ENCODE peak calls at places on chromosome 7, in eight cellular contexts. One of them, this sample, is unnamed. For H3K9me3, the result is how much of the 10 kb centered on the place peaks cover.

GRCh38 chr7:96707901-96708774 is 1.5 kb downstream of the SEM1 start:
- DNase-seq in stomach: no peak
- DNase-seq in testis: no peak
- DNase-seq in RWPE2: no peak
- DNase-seq in A549: no peak
- DNase-seq in CD8-positive, alpha-beta T cell: no peak
- DNase-seq in cardiac muscle cell: no peak
- DNase-seq in AG04450: no peak
- DNase-seq in this sample: no peak

GRCh38 chr7:17090751-17091150 is 207.7 kb upstream of the AHR start:
- DNase-seq in stomach: no peak
- DNase-seq in testis: no peak
- DNase-seq in RWPE2: no peak
- DNase-seq in A549: no peak
- DNase-seq in CD8-positive, alpha-beta T cell: no peak
- DNase-seq in cardiac muscle cell: peak
- DNase-seq in AG04450: peak
- DNase-seq in this sample: no peak

GRCh38 chr7:66454600-66455225 is 174.0 kb upstream of the KCTD7 start:
- DNase-seq in stomach: no peak
- DNase-seq in testis: no peak
- DNase-seq in RWPE2: no peak
- DNase-seq in A549: no peak
- DNase-seq in CD8-positive, alpha-beta T cell: no peak
- DNase-seq in cardiac muscle cell: no peak
- DNase-seq in AG04450: no peak
- DNase-seq in this sample: no peak

GRCh38 chr7:44305564-44306507 is 19.6 kb downstream of the CAMK2B start:
- DNase-seq in stomach: peak
- DNase-seq in testis: peak
- DNase-seq in RWPE2: no peak
- DNase-seq in A549: no peak
- DNase-seq in CD8-positive, alpha-beta T cell: peak
- DNase-seq in cardiac muscle cell: no peak
- DNase-seq in AG04450: no peak
- DNase-seq in this sample: peak

GRCh38 chr7:42456756-42457276 is 219.8 kb upstream of the GLI3 start:
- DNase-seq in stomach: no peak
- DNase-seq in testis: no peak
- DNase-seq in RWPE2: no peak
- DNase-seq in A549: no peak
- DNase-seq in CD8-positive, alpha-beta T cell: no peak
- DNase-seq in cardiac muscle cell: no peak
- DNase-seq in AG04450: no peak
- DNase-seq in this sample: no peak

GRCh38 chr7:4689668-4690067 is 7.6 kb downstream of the FOXK1 start:
- DNase-seq in stomach: no peak
- DNase-seq in testis: no peak
- DNase-seq in RWPE2: no peak
- DNase-seq in A549: no peak
- DNase-seq in CD8-positive, alpha-beta T cell: no peak
- DNase-seq in cardiac muscle cell: no peak
- DNase-seq in AG04450: no peak
- DNase-seq in this sample: no peak

GRCh38 chr7:95863623-95864022 is 91.3 kb downstream of the DYNC1I1 start:
- DNase-seq in stomach: no peak
- DNase-seq in testis: no peak
- DNase-seq in RWPE2: no peak
- DNase-seq in A549: no peak
- DNase-seq in CD8-positive, alpha-beta T cell: no peak
- DNase-seq in cardiac muscle cell: no peak
- DNase-seq in AG04450: no peak
- DNase-seq in this sample: no peak

GRCh38 chr7:67618569-67619543 is 622.2 kb downstream of the TYW1 start:
- DNase-seq in stomach: no peak
- DNase-seq in testis: peak
- DNase-seq in RWPE2: no peak
- DNase-seq in A549: peak
- DNase-seq in CD8-positive, alpha-beta T cell: no peak
- DNase-seq in cardiac muscle cell: peak
- DNase-seq in AG04450: no peak
- DNase-seq in this sample: no peak

GRCh38 chr7:158850390-158851174 is 5.8 kb upstream of the DYNC2I1 start:
- DNase-seq in stomach: no peak
- DNase-seq in testis: no peak
- DNase-seq in RWPE2: no peak
- DNase-seq in A549: no peak
- DNase-seq in CD8-positive, alpha-beta T cell: no peak
- DNase-seq in cardiac muscle cell: no peak
- DNase-seq in AG04450: no peak
- DNase-seq in this sample: no peak

GRCh38 chr7:134120405-134120804 is 6.7 kb upstream of the LRGUK start:
- DNase-seq in stomach: no peak
- DNase-seq in testis: no peak
- DNase-seq in RWPE2: no peak
- DNase-seq in A549: no peak
- DNase-seq in CD8-positive, alpha-beta T cell: no peak
- DNase-seq in cardiac muscle cell: no peak
- DNase-seq in AG04450: no peak
- DNase-seq in this sample: no peak

GRCh38 chr7:46386428-46387399 is 465.6 kb upstream of the IGFBP3 start:
- DNase-seq in stomach: no peak
- DNase-seq in testis: no peak
- DNase-seq in RWPE2: no peak
- DNase-seq in A549: peak
- DNase-seq in CD8-positive, alpha-beta T cell: no peak
- DNase-seq in cardiac muscle cell: peak
- DNase-seq in AG04450: no peak
- DNase-seq in this sample: no peak

GRCh38 chr7:27121656-27122055 is 8.9 kb downstream of the HOXA4 start:
- DNase-seq in stomach: no peak
- DNase-seq in testis: no peak
- DNase-seq in RWPE2: no peak
- DNase-seq in A549: no peak
- DNase-seq in CD8-positive, alpha-beta T cell: no peak
- DNase-seq in cardiac muscle cell: no peak
- DNase-seq in AG04450: no peak
- DNase-seq in this sample: no peak

GRCh38 chr7:76356823-76357222 is 2.0 kb downstream of the YWHAG start:
- DNase-seq in stomach: no peak
- DNase-seq in testis: no peak
- DNase-seq in RWPE2: no peak
- DNase-seq in A549: peak
- DNase-seq in CD8-positive, alpha-beta T cell: no peak
- DNase-seq in cardiac muscle cell: peak
- DNase-seq in AG04450: no peak
- DNase-seq in this sample: no peak

GRCh38 chr7:144019457-144019856 is 19.3 kb downstream of the OR6B1 start:
- DNase-seq in stomach: no peak
- DNase-seq in testis: peak
- DNase-seq in RWPE2: no peak
- DNase-seq in A549: peak
- DNase-seq in CD8-positive, alpha-beta T cell: no peak
- DNase-seq in cardiac muscle cell: peak
- DNase-seq in AG04450: peak
- DNase-seq in this sample: no peak

GRCh38 chr7:69550991-69551390 is 47.3 kb upstream of the AUTS2 start:
- DNase-seq in stomach: no peak
- DNase-seq in testis: no peak
- DNase-seq in RWPE2: no peak
- DNase-seq in A549: no peak
- DNase-seq in CD8-positive, alpha-beta T cell: no peak
- DNase-seq in cardiac muscle cell: no peak
- DNase-seq in AG04450: no peak
- DNase-seq in this sample: no peak

DNA sequence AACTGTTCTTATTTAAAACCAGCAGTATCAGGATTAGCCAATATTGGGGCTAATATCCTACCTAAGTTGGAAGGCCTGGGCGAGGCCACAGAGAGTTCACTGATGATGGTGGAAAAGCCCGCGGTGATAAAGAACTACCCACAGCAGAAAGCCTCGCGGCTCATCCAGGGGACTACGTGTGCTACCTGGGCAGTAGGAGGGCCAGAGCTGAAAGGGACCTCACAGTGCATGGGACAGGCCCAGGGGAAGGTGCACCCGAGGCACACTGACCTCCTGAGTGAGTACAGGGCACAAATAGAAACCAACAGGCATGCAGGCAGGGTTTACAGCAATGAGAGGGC is 1.4 kb downstream of the WDR86 start:
- DNase-seq in stomach: no peak
- DNase-seq in testis: no peak
- DNase-seq in RWPE2: no peak
- DNase-seq in A549: no peak
- DNase-seq in CD8-positive, alpha-beta T cell: no peak
- DNase-seq in cardiac muscle cell: no peak
- DNase-seq in AG04450: no peak
- DNase-seq in this sample: no peak
- H3K4me3 ChIP-seq in stomach: peak
- H3K4me3 ChIP-seq in testis: no peak
- H3K4me3 ChIP-seq in RWPE2: no peak
- H3K4me3 ChIP-seq in A549: no peak
- H3K4me3 ChIP-seq in CD8-positive, alpha-beta T cell: peak
- H3K4me3 ChIP-seq in cardiac muscle cell: peak
- H3K4me3 ChIP-seq in AG04450: no peak
- H3K4me3 ChIP-seq in this sample: no peak

DNA sequence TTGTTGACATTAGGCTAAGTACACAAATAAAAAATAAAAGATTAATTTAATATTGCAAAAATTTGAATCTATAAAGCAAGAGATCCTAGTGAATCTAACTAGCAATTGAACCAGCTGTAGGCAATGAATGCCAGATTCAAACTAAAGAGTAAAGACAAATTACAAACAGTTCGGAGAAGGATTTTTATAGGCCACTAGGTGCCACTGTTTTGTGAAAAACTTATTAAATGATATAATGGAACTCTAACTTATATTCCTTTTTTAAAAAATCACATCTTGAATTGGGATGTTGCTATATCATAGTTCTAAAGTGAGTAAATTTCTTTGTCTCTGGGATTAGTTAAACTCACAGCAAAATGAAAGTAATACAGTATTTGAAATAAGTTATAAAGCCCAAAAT is 39.1 kb upstream of the GNAI1 start:
- DNase-seq in stomach: no peak
- DNase-seq in testis: no peak
- DNase-seq in RWPE2: no peak
- DNase-seq in A549: no peak
- DNase-seq in CD8-positive, alpha-beta T cell: no peak
- DNase-seq in cardiac muscle cell: peak
- DNase-seq in AG04450: no peak
- DNase-seq in this sample: no peak
- TF ChIP-seq CTCF in stomach: peak
- TF ChIP-seq CTCF in testis: peak
- TF ChIP-seq CTCF in RWPE2: peak
- TF ChIP-seq CTCF in A549: peak
- TF ChIP-seq CTCF in CD8-positive, alpha-beta T cell: no peak
- TF ChIP-seq CTCF in cardiac muscle cell: peak
- TF ChIP-seq CTCF in AG04450: peak
- TF ChIP-seq CTCF in this sample: no peak

DNA sequence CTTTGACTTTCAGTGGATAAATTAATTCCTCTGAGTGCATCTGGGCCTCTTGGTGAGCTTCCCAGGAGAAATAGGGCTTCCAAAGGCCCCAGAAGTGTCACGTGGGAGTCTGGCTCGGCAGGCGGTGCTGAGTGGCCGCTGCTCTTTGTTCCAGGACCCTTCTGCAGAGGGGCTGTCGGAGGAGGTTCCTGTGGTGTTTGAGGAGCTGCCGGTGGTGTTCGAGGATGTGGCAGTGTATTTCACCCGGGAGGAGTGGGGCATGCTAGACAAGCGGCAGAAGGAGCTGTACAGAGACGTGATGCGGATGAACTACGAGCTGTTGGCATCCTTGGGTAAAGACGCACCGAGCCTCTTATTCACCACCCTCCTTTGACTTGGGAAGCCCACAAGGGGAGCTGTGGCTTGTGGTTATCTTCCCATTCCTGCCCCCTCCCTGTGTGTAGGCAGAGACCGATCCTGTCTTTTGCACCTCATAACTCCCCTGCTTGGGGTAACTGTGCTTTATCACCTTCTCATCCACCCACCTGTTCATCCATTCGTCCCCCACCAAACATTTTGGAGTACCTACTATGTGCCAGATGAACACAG is 11.9 kb downstream of the ZNF862 start:
- DNase-seq in stomach: no peak
- DNase-seq in testis: no peak
- DNase-seq in RWPE2: no peak
- DNase-seq in A549: no peak
- DNase-seq in CD8-positive, alpha-beta T cell: no peak
- DNase-seq in cardiac muscle cell: no peak
- DNase-seq in AG04450: no peak
- DNase-seq in this sample: no peak
- H3K9me3 ChIP-seq in stomach: under half
- H3K9me3 ChIP-seq in testis: under half
- H3K9me3 ChIP-seq in RWPE2: under half
- H3K9me3 ChIP-seq in A549: under half
- H3K9me3 ChIP-seq in CD8-positive, alpha-beta T cell: under half
- H3K9me3 ChIP-seq in cardiac muscle cell: under half
- H3K9me3 ChIP-seq in AG04450: under half
- H3K9me3 ChIP-seq in this sample: under half

GRCh38 chr7:15685358-15686181 is 913 bp downstream of the MEOX2 start:
- DNase-seq in stomach: no peak
- DNase-seq in testis: peak
- DNase-seq in RWPE2: no peak
- DNase-seq in A549: no peak
- DNase-seq in CD8-positive, alpha-beta T cell: no peak
- DNase-seq in cardiac muscle cell: peak
- DNase-seq in AG04450: peak
- DNase-seq in this sample: no peak

GRCh38 chr7:15682751-15683150 is 3.7 kb downstream of the MEOX2 start:
- DNase-seq in stomach: no peak
- DNase-seq in testis: no peak
- DNase-seq in RWPE2: no peak
- DNase-seq in A549: no peak
- DNase-seq in CD8-positive, alpha-beta T cell: no peak
- DNase-seq in cardiac muscle cell: no peak
- DNase-seq in AG04450: no peak
- DNase-seq in this sample: no peak

GRCh38 chr7:15684036-15684815 is 2.3 kb downstream of the MEOX2 start:
- DNase-seq in stomach: no peak
- DNase-seq in testis: no peak
- DNase-seq in RWPE2: no peak
- DNase-seq in A549: no peak
- DNase-seq in CD8-positive, alpha-beta T cell: no peak
- DNase-seq in cardiac muscle cell: no peak
- DNase-seq in AG04450: no peak
- DNase-seq in this sample: no peak

GRCh38 chr7:15686209-15686956 is at the start of gene MEOX2:
- DNase-seq in stomach: no peak
- DNase-seq in testis: peak
- DNase-seq in RWPE2: no peak
- DNase-seq in A549: peak
- DNase-seq in CD8-positive, alpha-beta T cell: no peak
- DNase-seq in cardiac muscle cell: peak
- DNase-seq in AG04450: no peak
- DNase-seq in this sample: peak

DNA sequence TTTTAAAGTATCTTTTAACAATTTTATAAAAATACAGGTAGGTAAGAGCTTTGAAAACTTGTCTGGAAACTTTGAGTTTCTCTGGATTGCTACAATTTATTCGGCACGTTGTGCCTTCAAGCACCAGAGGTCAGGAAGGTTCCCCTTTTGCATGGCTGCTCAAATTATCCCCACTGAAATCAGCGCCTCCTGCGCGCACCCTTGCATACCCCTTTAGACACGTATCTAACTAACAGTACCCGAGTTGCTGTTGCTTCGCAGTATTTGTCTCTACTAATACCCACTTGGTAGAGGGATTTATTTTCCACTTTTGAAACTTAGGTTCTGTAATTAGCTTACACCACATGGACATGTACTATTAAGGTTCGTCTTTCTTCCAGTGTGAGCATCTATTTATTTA is 1.6 kb downstream of the MEOX2 start:
- DNase-seq in stomach: no peak
- DNase-seq in testis: no peak
- DNase-seq in RWPE2: no peak
- DNase-seq in A549: no peak
- DNase-seq in CD8-positive, alpha-beta T cell: no peak
- DNase-seq in cardiac muscle cell: no peak
- DNase-seq in AG04450: no peak
- DNase-seq in this sample: no peak
- H3K4me3 ChIP-seq in stomach: peak
- H3K4me3 ChIP-seq in testis: peak
- H3K4me3 ChIP-seq in RWPE2: no peak
- H3K4me3 ChIP-seq in A549: no peak
- H3K4me3 ChIP-seq in CD8-positive, alpha-beta T cell: no peak
- H3K4me3 ChIP-seq in cardiac muscle cell: no peak
- H3K4me3 ChIP-seq in AG04450: no peak
- H3K4me3 ChIP-seq in this sample: no peak

This sample was measured in lung.